ENCODE peak calls at places on chromosomes 11 and 22, in seven cellular contexts. V, A, R, T, B, D and L are unnamed samples.

GRCh38 chr11:93034031-93034430 is 64.6 kb downstream of the MTNR1B start:
- DNase-seq in B (no peak), T (no peak), R (no peak), V (no peak), D (no peak), A (no peak), L (no peak)

GRCh38 chr11:88353835-88354496 is 16.4 kb upstream of the CTSC start:
- DNase-seq in A (no peak), D (no peak), R (no peak), B (no peak), V (no peak), T (no peak), L (no peak)

GRCh38 chr11:77172666-77172982 is 44.6 kb downstream of the MYO7A start:
- DNase-seq in B (no peak), T (no peak), A (no peak), D (no peak), V (peak), R (no peak), L (no peak)

GRCh38 chr11:122235615-122236014 is 119.6 kb upstream of the BLID start:
- DNase-seq in V (no peak), A (no peak), B (peak), R (no peak), T (peak), D (no peak), L (no peak)

GRCh38 chr11:45354976-45355705 is 69.0 kb upstream of the SYT13 start:
- DNase-seq in R (peak), B (peak), A (peak), D (peak), V (peak), T (no peak), L (peak)

GRCh38 chr11:116234989-116235567 is 537.7 kb downstream of the BUD13 start:
- DNase-seq in V (no peak), R (no peak), B (no peak), T (no peak), D (no peak), A (no peak), L (no peak)

GRCh38 chr22:48185071-48185470 is 1422.6 kb downstream of the TBC1D22A start:
- DNase-seq in V (peak), B (no peak), T (no peak), D (no peak), R (no peak), A (no peak), L (no peak)

GRCh38 chr11:107791343-107792048 is 67.1 kb downstream of the SLC35F2 start:
- DNase-seq in T (no peak), A (no peak), V (no peak), B (no peak), D (no peak), R (no peak), L (no peak)

GRCh38 chr11:3191586-3192324 is 26.6 kb upstream of the OSBPL5 start:
- DNase-seq in A (no peak), D (no peak), T (no peak), V (no peak), B (no peak), R (no peak), L (no peak)

GRCh38 chr22:38614331-38615122 is 41.7 kb downstream of the FAM227A start:
- DNase-seq in R (no peak), V (no peak), D (no peak), B (no peak), T (no peak), A (no peak), L (no peak)

GRCh38 chr11:118439656-118440055 is 3.4 kb downstream of the KMT2A start:
- DNase-seq in T (no peak), D (no peak), A (no peak), B (no peak), R (no peak), V (no peak), L (no peak)

GRCh38 chr11:10067629-10068300 is 226.3 kb downstream of the SBF2 start:
- DNase-seq in V (no peak), A (no peak), T (no peak), B (no peak), D (no peak), R (no peak), L (no peak)

GRCh38 chr22:49236541-49237075 is 591.1 kb downstream of the BRD1 start:
- DNase-seq in R (no peak), D (no peak), V (no peak), B (no peak), T (no peak), A (no peak), L (no peak)

GRCh38 chr11:91981995-91982394 is 242.6 kb upstream of the FAT3 start:
- DNase-seq in D (no peak), T (peak), V (no peak), A (peak), B (no peak), R (no peak), L (no peak)

GRCh38 chr11:64566042-64566914 is 24.7 kb upstream of the SLC22A12 start:
- DNase-seq in A (peak), D (no peak), R (peak), T (peak), V (no peak), B (peak), L (no peak)

GRCh38 chr11:76707293-76707825 is 36.8 kb upstream of the LRRC32 start:
- DNase-seq in T (no peak), R (no peak), B (no peak), V (no peak), D (no peak), A (no peak), L (no peak)

GRCh38 chr11:92848578-92848977 is 120.9 kb upstream of the MTNR1B start:
- DNase-seq in R (no peak), T (peak), B (no peak), V (no peak), D (no peak), A (no peak), L (no peak)

GRCh38 chr11:113077379-113077778 is 116.2 kb downstream of the NCAM1 start:
- DNase-seq in V (no peak), D (no peak), T (no peak), R (no peak), B (no peak), A (no peak), L (no peak)

GRCh38 chr11:693887-694562 is 997 bp downstream of the DEAF1 start:
- DNase-seq in D (no peak), R (no peak), T (no peak), B (peak), A (no peak), V (peak), L (peak)

GRCh38 chr11:82047200-82047599 is 686.5 kb downstream of the FAM181B start:
- DNase-seq in T (no peak), R (no peak), A (no peak), B (no peak), D (no peak), V (no peak), L (no peak)

GRCh38 chr22:30574095-30574981 is at the start of gene GAL3ST1:
- DNase-seq in V (no peak), D (no peak), T (no peak), A (peak), B (no peak), R (no peak), L (no peak)

GRCh38 chr22:32644252-32645100 is 157.0 kb upstream of the TIMP3 start:
- DNase-seq in B (peak), R (peak), T (peak), D (no peak), A (peak), V (peak), L (peak)